ENCODE peak calls at places on chromosomes 5 and 9, in seven cellular contexts. G, K, B, U, O, C and Z are unnamed samples.

GRCh38 chr5:147860641-147861025 is 17.9 kb upstream of the SCGB3A2 start:
- DNase-seq in U (no peak), O (no peak), C (no peak), K (no peak), G (no peak), B (no peak), Z (no peak)

GRCh38 chr9:96327694-96328352 is 25.8 kb upstream of the HSD17B3 start:
- DNase-seq in G (no peak), K (peak; percentile 44), B (peak; percentile 65), U (peak; percentile 70), C (peak; percentile 48), O (no peak), Z (peak; percentile 34)

GRCh38 chr5:93163010-93163663 is 417.9 kb downstream of the NR2F1-AS1 start:
- DNase-seq in B (no peak), K (no peak), O (peak; percentile 91), C (no peak), G (no peak), U (no peak), Z (no peak)

GRCh38 chr9:34048730-34049629 is at the start of gene UBAP2:
- DNase-seq in B (peak; percentile 99), C (peak; percentile 98), O (peak; percentile 97), K (peak; percentile 96), U (peak; percentile 99), G (peak; percentile 99), Z (peak; percentile 98)

GRCh38 chr9:967436-967835 is 9.0 kb upstream of the DMRT3 start:
- DNase-seq in G (no peak), C (no peak), O (no peak), K (no peak), U (no peak), B (no peak), Z (no peak)

GRCh38 chr9:129247285-129248153 is 69.5 kb upstream of the IER5L start:
- DNase-seq in C (no peak), K (no peak), B (no peak), G (peak; percentile 40), U (no peak), O (no peak), Z (no peak)

GRCh38 chr9:101536938-101537337 is 3.3 kb downstream of the RNF20 start:
- DNase-seq in C (no peak), O (no peak), G (no peak), K (no peak), B (no peak), U (no peak), Z (no peak)

GRCh38 chr9:30039712-30040111 is 2344.7 kb upstream of the ACO1 start:
- DNase-seq in O (no peak), C (no peak), B (no peak), G (no peak), K (no peak), U (no peak), Z (no peak)

GRCh38 chr5:132439521-132440206 is 50.9 kb downstream of the IRF1 start:
- DNase-seq in B (peak; percentile 78), O (no peak), U (peak; percentile 92), G (no peak), K (no peak), C (peak; percentile 89), Z (peak; percentile 79)

GRCh38 chr5:135458921-135459331 is 6.8 kb upstream of the TIFAB start:
- DNase-seq in O (peak; percentile 7), K (no peak), U (no peak), G (peak; percentile 68), B (peak; percentile 91), C (no peak), Z (peak; percentile 30)

GRCh38 chr9:105969672-105970071 is 275.3 kb downstream of the TMEM38B start:
- DNase-seq in G (no peak), C (no peak), U (no peak), B (no peak), K (no peak), O (no peak), Z (no peak)

GRCh38 chr5:82011761-82012160 is 39.9 kb downstream of the ATG10 start:
- DNase-seq in O (no peak), K (no peak), C (no peak), G (no peak), U (no peak), B (no peak), Z (no peak)
- TF ChIP-seq POLR2A in O (no peak), K (no peak), C (no peak), G (no peak), U (no peak), B (no peak), Z (no peak)

GRCh38 chr5:157575096-157575872 is at the start of gene ADAM19:
- DNase-seq in K (peak; percentile 64), B (peak; percentile 37), O (no peak), U (no peak), G (peak; percentile 92), C (peak; percentile 43), Z (peak; percentile 69)
- TF ChIP-seq POLR2A in K (peak; percentile 54), B (no peak), O (no peak), U (no peak), G (peak; percentile 45), C (peak; percentile 72), Z (peak; percentile 11)

DNA sequence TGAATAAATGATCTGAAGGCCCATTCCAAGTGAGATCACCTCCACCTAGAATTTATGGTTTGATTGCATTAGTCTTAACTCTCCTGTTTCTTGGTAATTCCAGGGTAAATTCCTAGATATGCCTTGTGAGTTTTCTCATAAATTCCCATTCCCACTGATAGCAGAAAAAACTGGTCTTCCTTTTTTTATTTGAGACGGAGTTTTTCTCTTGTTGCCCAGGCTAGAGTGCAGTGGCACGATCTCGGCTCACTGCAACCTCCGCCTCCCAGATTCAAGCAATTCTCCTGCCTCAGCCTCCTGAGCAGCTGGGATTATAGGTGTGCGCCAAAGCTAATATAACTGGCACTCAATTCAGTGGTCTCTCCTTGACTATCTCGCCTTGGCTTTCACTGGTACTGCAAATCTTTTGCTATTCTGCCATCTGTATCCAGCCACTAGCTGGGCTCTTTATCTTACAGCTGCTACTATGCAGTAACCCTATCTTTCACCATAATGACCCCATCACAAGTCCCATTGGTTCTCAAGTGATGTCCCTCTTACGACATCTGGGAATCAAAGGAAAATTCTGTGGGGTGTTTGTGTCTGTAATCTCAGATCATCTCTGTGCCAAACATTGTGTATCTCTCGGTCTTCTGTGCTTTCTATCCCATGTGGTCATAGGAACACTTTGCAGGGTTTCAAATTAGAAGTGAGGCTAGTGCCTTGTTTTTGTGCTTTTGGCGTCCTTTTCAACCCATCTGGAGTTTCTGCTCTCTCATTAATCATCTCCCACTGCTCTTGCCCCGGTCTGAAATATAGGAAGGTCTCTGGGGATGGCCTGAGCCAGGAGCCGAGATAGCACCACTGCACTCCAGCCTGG is 14.4 kb downstream of the HNRNPK start:
- DNase-seq in O (no peak), U (no peak), C (no peak), G (no peak), B (no peak), K (no peak), Z (no peak)
- TF ChIP-seq POLR2A in O (no peak), U (no peak), C (no peak), G (no peak), B (no peak), K (no peak), Z (no peak)

GRCh38 chr5:181241393-181241975 is 2.2 kb downstream of the RACK1 start:
- DNase-seq in G (no peak), K (no peak), B (no peak), O (no peak), C (no peak), U (no peak), Z (no peak)
- TF ChIP-seq POLR2A in G (no peak), K (no peak), B (no peak), O (no peak), C (no peak), U (no peak), Z (no peak)

GRCh38 chr5:150394103-150394502 is 18.6 kb downstream of the CD74 start:
- DNase-seq in U (no peak), B (no peak), G (no peak), C (no peak), O (no peak), K (peak; percentile 43), Z (no peak)

GRCh38 chr5:150392680-150393079 is 20.0 kb downstream of the CD74 start:
- DNase-seq in C (no peak), U (no peak), B (no peak), K (no peak), G (no peak), O (no peak), Z (no peak)

GRCh38 chr5:150386024-150386855 is 26.5 kb downstream of the CD74 start:
- DNase-seq in O (no peak), G (no peak), K (no peak), U (no peak), C (no peak), B (no peak), Z (no peak)

GRCh38 chr5:150391064-150391834 is 21.5 kb downstream of the CD74 start:
- DNase-seq in U (no peak), B (no peak), C (no peak), O (no peak), K (no peak), G (no peak), Z (no peak)

DNA sequence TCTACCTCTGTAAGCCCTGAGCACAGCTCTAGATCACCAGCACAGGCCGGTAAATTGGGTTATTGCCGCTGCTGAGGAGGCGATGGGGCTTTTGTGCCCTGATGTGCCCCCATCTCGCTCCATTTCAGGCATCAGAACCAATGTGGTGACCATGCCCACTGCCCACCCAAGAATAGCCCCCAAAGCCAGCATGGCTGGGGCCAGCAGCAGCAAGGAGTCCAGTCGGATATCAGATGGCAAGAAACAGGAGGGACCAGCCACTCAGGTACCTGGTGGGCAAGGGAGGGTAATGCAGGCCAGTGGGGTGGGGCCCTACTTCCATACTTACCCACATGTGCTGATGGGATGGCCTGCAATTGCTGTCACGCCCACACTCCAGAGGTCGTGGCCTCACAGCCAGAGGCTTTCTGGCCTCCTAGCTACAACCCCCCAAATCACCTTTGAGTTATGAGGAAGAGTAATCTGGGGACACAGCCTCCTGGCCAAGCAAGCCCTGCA is 22.9 kb downstream of the CD74 start:
- DNase-seq in U (no peak), B (no peak), O (no peak), G (no peak), K (peak; percentile 40), C (no peak), Z (no peak)
- TF ChIP-seq POLR2A in U (no peak), B (no peak), O (no peak), G (no peak), K (no peak), C (no peak), Z (no peak)